ENCODE peak calls at places on chromosomes 13 and 19, in six cellular contexts. I is NAMALWA, G is T47D, A is heart right ventricle, Y is thyroid gland, E is M059J. L is an unnamed sample.

GRCh38 chr13:34738251-34739170 is 203.6 kb upstream of the NBEA start:
- DNase-seq in I (no peak), G (no peak), A (no peak), Y (no peak), E (no peak), L (peak)

GRCh38 chr19:34363094-34363493 is 1.9 kb upstream of the GPI start:
- DNase-seq in I (peak), G (no peak), A (no peak), Y (no peak), E (no peak), L (no peak)

GRCh38 chr13:50421457-50422130 is 406.4 kb downstream of the KCNRG start:
- DNase-seq in I (no peak), G (no peak), A (no peak), Y (no peak), E (peak), L (no peak)

GRCh38 chr13:31896427-31896826 is 135.1 kb upstream of the FRY start:
- DNase-seq in I (peak), G (no peak), A (peak), Y (no peak), E (peak), L (no peak)

GRCh38 chr19:38695319-38695683 is 47.9 kb downstream of the ACTN4 start:
- DNase-seq in I (no peak), G (no peak), A (no peak), Y (no peak), E (no peak), L (no peak)

GRCh38 chr19:4130635-4131438 is 6.9 kb upstream of the MAP2K2 start:
- DNase-seq in I (no peak), G (no peak), A (no peak), Y (no peak), E (peak), L (no peak)

GRCh38 chr13:21060063-21060826 is 1.1 kb downstream of the LATS2 start:
- DNase-seq in I (no peak), G (no peak), A (peak), Y (peak), E (peak), L (no peak)

GRCh38 chr19:5719274-5719960 is 529 bp downstream of the LONP1 start:
- DNase-seq in I (peak), G (no peak), A (no peak), Y (peak), E (peak), L (peak)

GRCh38 chr19:58334691-58335249 is 8.0 kb downstream of the ZSCAN22 start:
- DNase-seq in I (no peak), G (no peak), A (no peak), Y (no peak), E (no peak), L (no peak)

GRCh38 chr19:18224525-18225354 is 1.5 kb downstream of the PDE4C start:
- DNase-seq in I (peak), G (peak), A (peak), Y (peak), E (peak), L (peak)

GRCh38 chr19:35887197-35887596 is 13.1 kb downstream of the NFKBID start:
- DNase-seq in I (no peak), G (no peak), A (no peak), Y (no peak), E (no peak), L (no peak)

GRCh38 chr13:39347926-39348901 is 254.8 kb downstream of the LHFPL6 start:
- DNase-seq in I (no peak), G (no peak), A (peak), Y (peak), E (no peak), L (no peak)

GRCh38 chr13:108924154-108924940 is 294.9 kb downstream of the MYO16 start:
- DNase-seq in I (no peak), G (no peak), A (no peak), Y (no peak), E (peak), L (no peak)

L was measured in DMS79.